ENCODE peak calls at places on chromosomes 4 and X, in six cellular contexts. One of them, this sample, is unnamed.
A peak's percentile ranks its signal among the peaks of the same experiment; 100 is the strongest.

GRCh38 chr4:36758312-36758690 is 476.9 kb downstream of the DTHD1 start:
- DNase-seq in SK-N-SH: no peak
- DNase-seq in HepG2: no peak
- DNase-seq in HCT116: no peak
- DNase-seq in GM12878: no peak
- DNase-seq in K562: no peak
- DNase-seq in this sample: no peak

GRCh38 chr4:40409835-40410234 is 74.7 kb downstream of the CHRNA9 start:
- DNase-seq in SK-N-SH: no peak
- DNase-seq in HepG2: no peak
- DNase-seq in HCT116: no peak
- DNase-seq in GM12878: no peak
- DNase-seq in K562: no peak
- DNase-seq in this sample: no peak

GRCh38 chrX:129787336-129788055 is 7.7 kb downstream of the SASH3 start:
- DNase-seq in SK-N-SH: no peak
- DNase-seq in HepG2: no peak
- DNase-seq in HCT116: no peak
- DNase-seq in GM12878: no peak
- DNase-seq in K562: no peak
- DNase-seq in this sample: no peak

GRCh38 chrX:38220024-38220935 is at the start of gene SRPX:
- DNase-seq in SK-N-SH: peak; percentile 53
- DNase-seq in HepG2: no peak
- DNase-seq in HCT116: peak; percentile 41
- DNase-seq in GM12878: no peak
- DNase-seq in K562: peak; percentile 43
- DNase-seq in this sample: peak; percentile 45

GRCh38 chr4:108168672-108169562 is at the start of gene LEF1:
- DNase-seq in SK-N-SH: peak; percentile 63
- DNase-seq in HepG2: no peak
- DNase-seq in HCT116: no peak
- DNase-seq in GM12878: no peak
- DNase-seq in K562: peak; percentile 83
- DNase-seq in this sample: peak; percentile 65

GRCh38 chrX:47502591-47503222 is 19.7 kb upstream of the ZNF41 start:
- DNase-seq in SK-N-SH: no peak
- DNase-seq in HepG2: no peak
- DNase-seq in HCT116: no peak
- DNase-seq in GM12878: no peak
- DNase-seq in K562: no peak
- DNase-seq in this sample: no peak

GRCh38 chr4:6568689-6569332 is 6.2 kb upstream of the MAN2B2 start:
- DNase-seq in SK-N-SH: no peak
- DNase-seq in HepG2: no peak
- DNase-seq in HCT116: peak; percentile 73
- DNase-seq in GM12878: no peak
- DNase-seq in K562: peak; percentile 27
- DNase-seq in this sample: no peak

GRCh38 chr4:166198921-166199320 is 325.9 kb downstream of the TLL1 start:
- DNase-seq in SK-N-SH: no peak
- DNase-seq in HepG2: no peak
- DNase-seq in HCT116: no peak
- DNase-seq in GM12878: no peak
- DNase-seq in K562: no peak
- DNase-seq in this sample: no peak

GRCh38 chr4:119099227-119099910 is 36.3 kb upstream of the MYOZ2 start:
- DNase-seq in SK-N-SH: peak; percentile 27
- DNase-seq in HepG2: no peak
- DNase-seq in HCT116: no peak
- DNase-seq in GM12878: no peak
- DNase-seq in K562: no peak
- DNase-seq in this sample: no peak

GRCh38 chr4:110107868-110108267 is 90.5 kb downstream of the ELOVL6 start:
- DNase-seq in SK-N-SH: no peak
- DNase-seq in HepG2: no peak
- DNase-seq in HCT116: no peak
- DNase-seq in GM12878: no peak
- DNase-seq in K562: no peak
- DNase-seq in this sample: no peak

GRCh38 chr4:102620697-102621497 is 119.7 kb downstream of the NFKB1 start:
- DNase-seq in SK-N-SH: peak; percentile 33
- DNase-seq in HepG2: peak; percentile 92
- DNase-seq in HCT116: peak; percentile 76
- DNase-seq in GM12878: no peak
- DNase-seq in K562: peak; percentile 81
- DNase-seq in this sample: peak; percentile 78

GRCh38 chrX:72569786-72570185 is 2.9 kb downstream of the HDAC8 start:
- DNase-seq in SK-N-SH: no peak
- DNase-seq in HepG2: no peak
- DNase-seq in HCT116: no peak
- DNase-seq in GM12878: no peak
- DNase-seq in K562: no peak
- DNase-seq in this sample: no peak

GRCh38 chr4:25030283-25031076 is at the start of gene LGI2:
- DNase-seq in SK-N-SH: peak; percentile 79
- DNase-seq in HepG2: no peak
- DNase-seq in HCT116: no peak
- DNase-seq in GM12878: no peak
- DNase-seq in K562: no peak
- DNase-seq in this sample: peak; percentile 23

GRCh38 chr4:125722009-125722408 is 407.3 kb downstream of the FAT4 start:
- DNase-seq in SK-N-SH: no peak
- DNase-seq in HepG2: no peak
- DNase-seq in HCT116: no peak
- DNase-seq in GM12878: no peak
- DNase-seq in K562: no peak
- DNase-seq in this sample: no peak

GRCh38 chrX:109684136-109684535 is 48.9 kb downstream of the ACSL4 start:
- DNase-seq in SK-N-SH: no peak
- DNase-seq in HepG2: no peak
- DNase-seq in HCT116: no peak
- DNase-seq in GM12878: no peak
- DNase-seq in K562: no peak
- DNase-seq in this sample: no peak

GRCh38 chrX:54045563-54046228 is 1.4 kb upstream of the PHF8 start:
- DNase-seq in SK-N-SH: no peak
- DNase-seq in HepG2: peak; percentile 87
- DNase-seq in HCT116: no peak
- DNase-seq in GM12878: no peak
- DNase-seq in K562: no peak
- DNase-seq in this sample: peak; percentile 64
- TF ChIP-seq JUND in SK-N-SH: no peak
- TF ChIP-seq JUND in HepG2: no peak
- TF ChIP-seq JUND in HCT116: no peak
- TF ChIP-seq JUND in GM12878: no peak
- TF ChIP-seq JUND in K562: no peak
- TF ChIP-seq JUND in this sample: no peak

GRCh38 chr4:10095296-10095991 is 21.2 kb downstream of the WDR1 start:
- DNase-seq in SK-N-SH: no peak
- DNase-seq in HepG2: no peak
- DNase-seq in HCT116: no peak
- DNase-seq in GM12878: no peak
- DNase-seq in K562: no peak
- DNase-seq in this sample: no peak

GRCh38 chr4:10093273-10093621 is 23.4 kb downstream of the WDR1 start:
- DNase-seq in SK-N-SH: no peak
- DNase-seq in HepG2: no peak
- DNase-seq in HCT116: no peak
- DNase-seq in GM12878: no peak
- DNase-seq in K562: no peak
- DNase-seq in this sample: no peak

GRCh38 chr4:10093801-10094552 is 22.6 kb downstream of the WDR1 start:
- DNase-seq in SK-N-SH: peak; percentile 50
- DNase-seq in HepG2: no peak
- DNase-seq in HCT116: no peak
- DNase-seq in GM12878: no peak
- DNase-seq in K562: no peak
- DNase-seq in this sample: no peak

GRCh38 chr4:10096201-10096975 is 20.2 kb downstream of the WDR1 start:
- DNase-seq in SK-N-SH: no peak
- DNase-seq in HepG2: no peak
- DNase-seq in HCT116: peak; percentile 76
- DNase-seq in GM12878: peak; percentile 60
- DNase-seq in K562: peak; percentile 75
- DNase-seq in this sample: no peak

GRCh38 chr4:10094841-10095240 is 21.8 kb downstream of the WDR1 start:
- DNase-seq in SK-N-SH: no peak
- DNase-seq in HepG2: no peak
- DNase-seq in HCT116: no peak
- DNase-seq in GM12878: no peak
- DNase-seq in K562: no peak
- DNase-seq in this sample: no peak
- TF ChIP-seq JUND in SK-N-SH: no peak
- TF ChIP-seq JUND in HepG2: no peak
- TF ChIP-seq JUND in HCT116: no peak
- TF ChIP-seq JUND in GM12878: no peak
- TF ChIP-seq JUND in K562: no peak
- TF ChIP-seq JUND in this sample: no peak

DNA sequence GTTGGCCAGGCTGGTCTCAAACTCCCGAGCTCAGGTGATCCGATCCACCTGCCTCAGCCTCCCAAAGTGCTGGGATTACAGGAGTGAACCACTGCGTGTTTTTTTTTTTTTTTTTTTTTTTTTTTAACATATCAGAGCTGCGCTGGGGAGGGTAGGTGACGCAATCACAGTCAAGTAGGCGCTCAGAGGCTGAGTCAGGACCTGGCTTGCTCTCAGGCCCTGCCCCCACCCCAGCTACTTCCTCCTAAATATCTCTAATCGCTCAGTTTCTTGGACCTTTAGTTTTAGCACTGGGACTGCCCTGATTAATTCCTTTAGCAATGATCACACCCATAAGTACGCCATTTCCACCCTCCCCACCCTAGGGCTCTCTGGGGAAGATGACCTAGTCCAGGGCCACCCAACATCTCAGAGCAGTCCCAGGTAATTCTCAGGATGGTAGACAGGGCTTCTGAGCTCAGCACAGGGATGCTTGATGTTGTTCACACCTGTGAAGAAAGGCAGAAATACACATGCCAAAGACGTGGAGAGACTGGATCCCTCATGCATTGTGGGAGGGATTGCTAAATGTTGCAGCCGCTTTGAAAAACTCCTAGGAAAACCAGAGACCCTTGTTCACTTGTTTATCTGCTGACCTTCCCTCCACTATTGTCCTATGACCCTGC is 50.2 kb downstream of the DDX3X start:
- DNase-seq in SK-N-SH: no peak
- DNase-seq in HepG2: no peak
- DNase-seq in HCT116: peak; percentile 51
- DNase-seq in GM12878: no peak
- DNase-seq in K562: peak; percentile 80
- DNase-seq in this sample: no peak
- TF ChIP-seq JUND in SK-N-SH: peak; percentile 30
- TF ChIP-seq JUND in HepG2: no peak
- TF ChIP-seq JUND in HCT116: no peak
- TF ChIP-seq JUND in GM12878: no peak
- TF ChIP-seq JUND in K562: peak; percentile 93
- TF ChIP-seq JUND in this sample: no peak

GRCh38 chr4:1032861-1033260 is 21.4 kb downstream of the FGFRL1 start:
- DNase-seq in SK-N-SH: no peak
- DNase-seq in HepG2: no peak
- DNase-seq in HCT116: no peak
- DNase-seq in GM12878: no peak
- DNase-seq in K562: no peak
- DNase-seq in this sample: no peak

GRCh38 chr4:1033840-1034551 is 22.6 kb downstream of the FGFRL1 start:
- DNase-seq in SK-N-SH: no peak
- DNase-seq in HepG2: no peak
- DNase-seq in HCT116: no peak
- DNase-seq in GM12878: no peak
- DNase-seq in K562: no peak
- DNase-seq in this sample: no peak

GRCh38 chr4:1030559-1030958 is 19.1 kb downstream of the FGFRL1 start:
- DNase-seq in SK-N-SH: no peak
- DNase-seq in HepG2: no peak
- DNase-seq in HCT116: no peak
- DNase-seq in GM12878: no peak
- DNase-seq in K562: no peak
- DNase-seq in this sample: no peak

GRCh38 chr4:1031346-1031745 is 19.9 kb downstream of the FGFRL1 start:
- DNase-seq in SK-N-SH: no peak
- DNase-seq in HepG2: no peak
- DNase-seq in HCT116: no peak
- DNase-seq in GM12878: no peak
- DNase-seq in K562: no peak
- DNase-seq in this sample: no peak

GRCh38 chr4:1031956-1032795 is 20.8 kb downstream of the FGFRL1 start:
- DNase-seq in SK-N-SH: peak; percentile 73
- DNase-seq in HepG2: no peak
- DNase-seq in HCT116: no peak
- DNase-seq in GM12878: no peak
- DNase-seq in K562: no peak
- DNase-seq in this sample: no peak
- TF ChIP-seq JUND in SK-N-SH: no peak
- TF ChIP-seq JUND in HepG2: no peak
- TF ChIP-seq JUND in HCT116: no peak
- TF ChIP-seq JUND in GM12878: no peak
- TF ChIP-seq JUND in K562: no peak
- TF ChIP-seq JUND in this sample: no peak

This sample was measured in T47D.